ENCODE peak calls at places on chromosomes 4 and X, in seven cellular contexts. C, T, E, Y, X, N and Q are unnamed samples.

GRCh38 chr4:54929459-54929858 is 195.9 kb downstream of the KDR start:
- DNase-seq in C (no peak), T (no peak), E (no peak), Y (no peak), X (no peak), N (no peak), Q (no peak)

GRCh38 chr4:132203618-132204017 is 945.5 kb upstream of the PCDH10 start:
- DNase-seq in C (no peak), T (no peak), E (no peak), Y (no peak), X (no peak), N (no peak), Q (no peak)

GRCh38 chrX:49186125-49187027 is at the start of gene PRICKLE3:
- DNase-seq in C (peak; percentile 75), T (peak; percentile 85), E (peak; percentile 91), Y (peak; percentile 54), X (peak; percentile 60), N (peak; percentile 70), Q (no peak)

GRCh38 chr4:146916479-146917076 is 29.1 kb downstream of the TTC29 start:
- DNase-seq in C (no peak), T (no peak), E (no peak), Y (peak; percentile 53), X (peak; percentile 65), N (peak; percentile 59), Q (no peak)

GRCh38 chr4:13903061-13903460 is 275.5 kb upstream of the BOD1L1 start:
- DNase-seq in C (no peak), T (no peak), E (no peak), Y (no peak), X (no peak), N (no peak), Q (no peak)

GRCh38 chrX:140664939-140665338 is 44.6 kb upstream of the LINC00632 start:
- DNase-seq in C (no peak), T (no peak), E (no peak), Y (peak; percentile 16), X (peak; percentile 41), N (peak; percentile 59), Q (peak; percentile 11)

GRCh38 chr4:128528793-128529553 is 241.4 kb upstream of the PGRMC2 start:
- DNase-seq in C (no peak), T (no peak), E (no peak), Y (peak; percentile 98), X (peak; percentile 95), N (peak; percentile 93), Q (peak; percentile 96)

GRCh38 chr4:8409271-8410065 is 31.1 kb downstream of the ACOX3 start:
- DNase-seq in C (peak; percentile 52), T (peak; percentile 74), E (peak; percentile 81), Y (peak; percentile 37), X (peak; percentile 21), N (no peak), Q (no peak)

GRCh38 chr4:70902577-70903281 is 560 bp downstream of the MOB1B start:
- DNase-seq in C (no peak), T (no peak), E (no peak), Y (no peak), X (peak; percentile 55), N (peak; percentile 32), Q (no peak)

GRCh38 chr4:69563424-69563823 is 67.7 kb upstream of the UGT2B4 start:
- DNase-seq in C (no peak), T (no peak), E (no peak), Y (no peak), X (no peak), N (no peak), Q (no peak)

GRCh38 chr4:153393397-153393796 is 48.9 kb downstream of the MND1 start:
- DNase-seq in C (no peak), T (no peak), E (no peak), Y (peak; percentile 74), X (peak; percentile 43), N (peak; percentile 54), Q (peak; percentile 64)

GRCh38 chr4:1309261-1310010 is 19.7 kb downstream of the MAEA start:
- DNase-seq in C (peak; percentile 53), T (peak; percentile 86), E (peak; percentile 85), Y (peak; percentile 93), X (peak; percentile 97), N (peak; percentile 54), Q (peak; percentile 86)

GRCh38 chr4:17276821-17277220 is 235.1 kb downstream of the QDPR start:
- DNase-seq in C (no peak), T (peak; percentile 33), E (no peak), Y (peak; percentile 50), X (peak; percentile 78), N (no peak), Q (no peak)

GRCh38 chr4:85393201-85393600 is 81.7 kb upstream of the ARHGAP24 start:
- DNase-seq in C (no peak), T (no peak), E (no peak), Y (no peak), X (no peak), N (no peak), Q (no peak)

GRCh38 chr4:183337833-183338232 is 15.6 kb upstream of the CLDN24 start:
- DNase-seq in C (no peak), T (no peak), E (no peak), Y (no peak), X (no peak), N (peak; percentile 38), Q (no peak)

GRCh38 chr4:127000090-127000489 is 632.7 kb upstream of the INTU start:
- DNase-seq in C (no peak), T (no peak), E (no peak), Y (no peak), X (no peak), N (no peak), Q (no peak)

GRCh38 chrX:44431206-44431605 is 87.7 kb upstream of the EFHC2 start:
- DNase-seq in C (no peak), T (no peak), E (no peak), Y (peak; percentile 54), X (peak; percentile 0), N (peak; percentile 77), Q (no peak)

GRCh38 chrX:121336831-121337421 is 289.5 kb downstream of the GLUD2 start:
- DNase-seq in C (no peak), T (no peak), E (no peak), Y (no peak), X (no peak), N (no peak), Q (no peak)

GRCh38 chrX:121333942-121334341 is 286.5 kb downstream of the GLUD2 start:
- DNase-seq in C (no peak), T (no peak), E (no peak), Y (peak; percentile 0), X (no peak), N (no peak), Q (no peak)
- TF ChIP-seq CTCF in C (no peak), T (peak; percentile 15), E (no peak), Y (no peak), X (no peak), N (no peak), Q (no peak)

DNA sequence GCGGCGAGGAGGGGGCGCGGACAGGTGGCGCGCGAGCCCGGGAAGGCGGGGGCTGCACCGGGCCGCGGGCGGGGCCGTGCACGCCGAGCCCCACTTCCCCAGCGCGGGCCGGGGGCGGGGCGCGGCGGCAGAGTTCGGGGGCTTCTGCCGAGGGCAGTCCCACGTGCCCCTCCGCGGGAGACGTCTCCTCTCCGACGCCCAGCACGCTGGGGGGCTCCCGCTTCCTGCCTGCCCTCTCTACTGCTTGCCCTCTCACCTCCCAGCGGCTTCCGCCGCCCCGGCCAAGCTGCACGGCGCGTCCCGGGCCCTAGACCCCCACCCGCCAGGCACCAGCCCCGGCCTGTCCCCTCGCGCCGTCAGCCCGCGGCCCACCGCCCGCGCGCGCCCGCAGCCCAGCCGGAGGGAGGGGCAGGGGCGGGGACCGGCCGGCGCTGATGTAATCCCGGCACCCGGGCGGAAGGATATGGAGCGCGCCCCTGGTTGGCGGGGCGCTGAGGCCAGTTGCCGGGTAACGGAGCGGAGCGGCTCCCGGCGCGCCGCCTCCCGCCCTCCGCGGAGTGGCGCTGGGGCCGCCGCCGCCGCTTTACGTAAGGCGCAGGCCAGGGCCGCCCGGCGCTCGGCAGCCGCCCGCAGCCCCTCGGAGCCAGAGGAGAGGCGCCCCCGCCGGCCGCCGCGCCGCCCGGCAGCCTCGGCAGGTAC is at the start of gene KIAA0232:
- DNase-seq in C (peak; percentile 89), T (peak; percentile 94), E (peak; percentile 94), Y (peak; percentile 89), X (peak; percentile 97), N (peak; percentile 87), Q (peak; percentile 81)
- TF ChIP-seq CTCF in C (no peak), T (no peak), E (no peak), Y (no peak), X (no peak), N (no peak), Q (no peak)

GRCh38 chr4:176034498-176034897 is 31.1 kb upstream of the WDR17 start:
- DNase-seq in C (no peak), T (no peak), E (no peak), Y (peak; percentile 68), X (peak; percentile 59), N (peak; percentile 56), Q (peak; percentile 21)
- TF ChIP-seq CTCF in C (peak; percentile 23), T (peak; percentile 47), E (no peak), Y (peak; percentile 29), X (no peak), N (peak; percentile 37), Q (peak; percentile 40)

GRCh38 chr4:43471950-43472349 is 579.4 kb downstream of the GRXCR1 start:
- DNase-seq in C (no peak), T (no peak), E (no peak), Y (peak; percentile 12), X (no peak), N (no peak), Q (no peak)
- TF ChIP-seq CTCF in C (no peak), T (no peak), E (no peak), Y (peak; percentile 18), X (no peak), N (peak; percentile 7), Q (no peak)